ENCODE peak calls at places on chromosomes 4 and X, in six cellular contexts. A is PC-3, D is upper lobe of right lung, L is choroid plexus epithelial cell, E is kidney, R is OCI-LY7. G is an unnamed sample.

GRCh38 chr4:169102011-169102410 is 92.0 kb upstream of the CBR4 start:
- DNase-seq in D (no peak), A (no peak), R (no peak), L (no peak), E (no peak), G (no peak)

GRCh38 chr4:67020079-67020807 is 525.1 kb downstream of the CENPC start:
- DNase-seq in A (peak), D (no peak), E (no peak), R (no peak), L (peak), G (no peak)

GRCh38 chrX:7950865-7951264 is 23.7 kb upstream of the PNPLA4 start:
- DNase-seq in D (no peak), E (no peak), L (no peak), A (no peak), R (peak), G (no peak)

GRCh38 chrX:39577976-39578962 is 519.5 kb downstream of the BCOR start:
- DNase-seq in D (no peak), E (peak), R (peak), A (no peak), L (no peak), G (no peak)

GRCh38 chr4:15234585-15235126 is 193.2 kb upstream of the C1QTNF7 start:
- DNase-seq in A (peak), D (no peak), R (no peak), E (no peak), L (peak), G (no peak)

GRCh38 chrX:71533850-71534515 is 1.1 kb downstream of the OGT start:
- DNase-seq in L (peak), A (peak), E (peak), R (peak), D (peak), G (no peak)

GRCh38 chr4:39384563-39384962 is 18.4 kb upstream of the RFC1 start:
- DNase-seq in L (no peak), E (no peak), R (no peak), D (no peak), A (no peak), G (no peak)

GRCh38 chr4:40157444-40157843 is 39.4 kb upstream of the RHOH start:
- DNase-seq in A (no peak), R (no peak), L (no peak), D (no peak), E (no peak), G (no peak)

GRCh38 chrX:26562156-26562555 is 346.2 kb downstream of the MAGEB5 start:
- DNase-seq in A (no peak), R (no peak), D (no peak), L (no peak), E (no peak), G (no peak)

GRCh38 chr4:75561789-75562188 is 5.9 kb downstream of the ODAPH start:
- DNase-seq in R (no peak), E (no peak), L (peak), D (no peak), A (peak), G (no peak)

GRCh38 chrX:153880440-153880815 is 5.5 kb downstream of the L1CAM start:
- DNase-seq in R (no peak), L (no peak), D (no peak), E (peak), A (no peak), G (no peak)

GRCh38 chr4:88533937-88534750 is 10.6 kb upstream of the PYURF start:
- DNase-seq in A (peak), L (peak), R (no peak), D (no peak), E (no peak), G (no peak)

GRCh38 chr4:174314274-174314673 is 30.6 kb downstream of the CEP44 start:
- DNase-seq in E (no peak), L (no peak), D (no peak), A (no peak), R (no peak), G (no peak)

GRCh38 chrX:74492720-74493201 is 71.5 kb downstream of the SLC16A2 start:
- DNase-seq in D (no peak), A (no peak), R (peak), E (no peak), L (no peak), G (no peak)

GRCh38 chrX:102988517-102988916 is 51.4 kb downstream of the RAB40AL start:
- DNase-seq in A (no peak), L (no peak), D (no peak), E (no peak), R (no peak), G (no peak)

GRCh38 chr4:140556372-140557085 is 12.2 kb downstream of the UCP1 start:
- DNase-seq in R (peak), E (no peak), L (no peak), A (no peak), D (no peak), G (no peak)

GRCh38 chr4:141413366-141413765 is 192.7 kb downstream of the ZNF330 start:
- DNase-seq in L (no peak), E (no peak), R (no peak), D (no peak), A (no peak), G (no peak)

GRCh38 chr4:98626350-98626749 is 32.1 kb downstream of the TSPAN5 start:
- DNase-seq in L (peak), D (no peak), E (no peak), R (no peak), A (peak), G (no peak)

GRCh38 chr4:24262616-24263015 is 321.7 kb downstream of the DHX15 start:
- DNase-seq in R (no peak), D (no peak), A (no peak), L (no peak), E (no peak), G (no peak)

GRCh38 chr4:175951794-175952193 is 113.8 kb upstream of the WDR17 start:
- DNase-seq in R (no peak), A (peak), L (peak), E (no peak), D (no peak), G (no peak)

GRCh38 chrX:77493677-77494553 is 46.7 kb downstream of the FGF16 start:
- DNase-seq in D (no peak), L (peak), E (no peak), A (peak), R (no peak), G (peak)

GRCh38 chrX:45435481-45435880 is 234.8 kb upstream of the DIPK2B start:
- DNase-seq in R (no peak), L (no peak), D (no peak), A (peak), E (no peak), G (no peak)

GRCh38 chrX:116198810-116199209 is 28.3 kb downstream of the AGTR2 start:
- DNase-seq in A (peak), R (peak), E (no peak), D (no peak), L (peak), G (no peak)
- TF ChIP-seq CTCF in A (peak), R (peak), E (no peak), D (no peak), L (peak), G (peak)

GRCh38 chr4:73257995-73258667 is 467 bp downstream of the ANKRD17 start:
- DNase-seq in L (peak), R (peak), A (peak), D (no peak), E (no peak), G (no peak)
- TF ChIP-seq CTCF in L (no peak), R (peak), A (peak), D (no peak), E (no peak), G (peak)

GRCh38 chr4:6190486-6190885 is 9.9 kb downstream of the JAKMIP1 start:
- DNase-seq in L (no peak), D (no peak), R (no peak), E (peak), A (no peak), G (no peak)

GRCh38 chr4:6189511-6189910 is 10.8 kb downstream of the JAKMIP1 start:
- DNase-seq in L (no peak), E (peak), D (no peak), A (no peak), R (no peak), G (no peak)

GRCh38 chr4:6192245-6192644 is 8.1 kb downstream of the JAKMIP1 start:
- DNase-seq in L (no peak), E (peak), R (no peak), D (no peak), A (peak), G (no peak)

GRCh38 chr4:6193399-6193798 is 7.0 kb downstream of the JAKMIP1 start:
- DNase-seq in R (no peak), E (peak), D (no peak), L (no peak), A (no peak), G (no peak)

DNA sequence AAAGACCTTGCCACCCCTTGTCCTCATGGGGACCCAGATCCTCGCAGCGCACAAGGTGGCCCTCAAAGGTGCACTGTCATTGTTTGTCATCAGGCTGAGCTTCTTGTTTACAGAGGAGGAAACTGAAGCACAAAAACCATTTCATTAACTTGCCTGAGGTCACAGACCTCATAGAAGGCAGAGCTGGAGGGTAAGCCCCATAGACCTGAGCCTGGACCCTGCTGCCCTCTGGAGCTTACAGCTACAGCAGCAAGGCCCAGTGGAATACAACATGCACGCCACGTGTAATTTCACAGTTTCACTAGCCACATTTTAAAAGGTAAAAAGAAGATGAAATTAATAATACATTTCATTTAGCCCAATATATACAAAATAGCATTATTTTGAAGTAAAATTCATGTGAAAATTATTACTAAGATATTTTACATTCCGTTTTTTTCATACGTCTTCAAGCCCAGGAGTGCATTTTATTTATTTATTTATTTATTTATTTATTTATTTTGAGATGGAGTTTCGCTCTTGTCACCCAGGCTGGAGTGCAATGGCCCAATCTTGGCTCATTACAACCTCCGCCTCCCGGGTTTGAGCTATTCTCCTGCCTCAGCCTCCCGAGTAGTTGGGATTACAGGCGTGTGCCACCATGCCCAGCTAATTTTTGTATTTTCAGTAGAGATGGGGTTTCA is 8.8 kb downstream of the JAKMIP1 start:
- DNase-seq in L (no peak), D (no peak), R (no peak), A (no peak), E (peak), G (no peak)
- TF ChIP-seq CTCF in L (no peak), D (no peak), R (no peak), A (no peak), E (no peak), G (no peak)

GRCh38 chrX:16722481-16722880 is 3.1 kb downstream of the SYAP1 start:
- DNase-seq in E (no peak), A (no peak), R (no peak), L (no peak), D (no peak), G (no peak)
- TF ChIP-seq CTCF in E (no peak), A (no peak), R (no peak), L (no peak), D (no peak), G (no peak)

DNA sequence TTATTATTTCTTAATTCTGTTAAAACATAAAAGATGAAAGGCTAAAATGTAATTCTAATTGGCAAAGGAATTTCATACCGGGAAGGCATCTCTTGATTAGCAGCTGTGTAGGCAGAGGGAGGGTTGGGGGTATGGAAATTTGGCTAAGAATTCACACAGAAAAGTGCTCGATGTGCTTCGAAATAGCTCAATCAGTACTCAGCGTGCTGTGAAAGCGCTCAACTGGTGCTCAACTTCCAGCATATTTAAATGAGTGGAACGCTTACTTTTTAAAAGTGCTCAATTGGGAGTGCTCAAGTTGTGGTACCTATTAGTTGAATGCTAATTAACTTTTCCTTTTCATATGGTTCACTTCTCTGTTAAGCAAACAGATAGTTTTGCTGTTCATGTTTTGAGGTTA is 695.9 kb upstream of the ATOH1 start:
- DNase-seq in L (no peak), D (no peak), E (no peak), R (no peak), A (no peak), G (no peak)
- TF ChIP-seq CTCF in L (no peak), D (no peak), E (no peak), R (no peak), A (no peak), G (no peak)

DNA sequence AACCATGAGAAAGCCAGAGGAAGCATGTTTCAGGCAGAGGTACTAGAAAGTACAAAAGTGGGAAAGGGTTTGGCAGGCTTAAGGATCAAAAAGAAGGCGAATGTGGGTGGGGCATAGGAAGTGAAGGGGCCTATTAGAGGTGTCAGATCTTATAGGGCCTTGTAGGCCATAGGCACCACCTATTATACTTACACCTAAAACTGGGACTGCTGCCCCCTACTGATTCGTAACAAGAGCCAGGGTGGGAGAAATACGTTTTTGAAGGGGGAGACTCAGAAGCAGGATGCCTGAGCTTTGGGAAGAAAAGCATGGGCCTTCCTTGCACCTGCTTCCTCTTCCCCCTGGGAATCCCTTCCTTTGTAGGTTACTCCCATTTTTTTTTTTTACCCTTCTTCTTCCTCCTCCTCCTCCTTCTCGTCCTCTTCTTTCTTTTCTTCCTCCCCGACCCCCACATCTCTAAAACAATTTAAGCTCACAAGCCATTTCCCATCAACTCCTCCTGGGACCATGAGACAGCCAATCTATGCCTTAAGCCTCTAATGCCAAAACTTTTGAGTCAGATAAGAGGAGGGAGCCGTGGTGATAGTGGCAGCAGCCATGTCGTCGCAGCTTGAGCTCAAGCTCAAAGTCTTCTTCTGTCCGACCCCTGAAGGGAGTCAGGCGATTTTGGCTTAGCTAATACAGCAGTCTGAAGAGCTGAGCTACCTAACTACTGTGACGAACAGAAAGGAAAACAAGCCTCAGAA is 40.8 kb upstream of the GPC3 start:
- DNase-seq in L (no peak), E (no peak), R (no peak), D (no peak), A (no peak), G (no peak)
- TF ChIP-seq CTCF in L (no peak), E (no peak), R (peak), D (no peak), A (no peak), G (no peak)

DNA sequence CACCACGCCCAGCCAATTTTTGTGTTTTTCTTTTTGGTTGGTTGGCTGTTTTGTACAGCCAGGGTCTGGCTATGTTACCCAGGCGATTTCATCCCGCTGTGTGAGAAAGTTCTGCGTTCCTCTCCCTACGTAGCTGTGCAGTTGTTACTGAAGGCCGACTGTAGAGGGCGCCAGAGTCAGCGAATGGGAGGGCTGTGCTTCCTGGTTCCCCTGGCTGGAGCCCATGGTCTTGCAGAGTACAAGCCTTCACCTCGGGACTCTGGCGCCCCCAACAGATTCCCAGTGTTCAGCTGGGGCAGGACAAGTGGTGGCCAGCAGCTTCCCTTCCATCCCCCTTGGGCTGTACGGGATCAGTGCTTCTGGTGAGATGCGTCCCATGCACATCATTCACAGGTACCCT is 5.6 kb upstream of the CT45A1 start:
- DNase-seq in E (no peak), D (no peak), R (peak), L (no peak), A (peak), G (no peak)
- TF ChIP-seq CTCF in E (no peak), D (peak), R (peak), L (no peak), A (peak), G (peak)

G was measured in chondrocyte.